ENCODE peak calls at places on chromosomes 3 and 15, in ten cellular contexts. X is ovary; Y is AML-193; C is stomach; N is fibroblast of the conjunctiva; Q is NCI-H1436; T is H9; H is Karpas-422; I is activated T-cell treated with anti-CD3 and anti-CD28 coated beads, Interleukin-2, amount 50 U/mL, for 72 hours; D is Panc1. E is an unnamed sample.
A peak's percentile ranks its signal among the peaks of the same experiment; 100 is the strongest.

GRCh38 chr3:98730338-98730737 is 32.8 kb upstream of the ST3GAL6 start:
- DNase-seq in Q (no peak), H (no peak), Y (no peak), C (no peak), X (no peak), N (no peak), I (peak; percentile 11), D (no peak), T (no peak), E (no peak)

GRCh38 chr3:42421818-42422796 is 11.7 kb upstream of the LYZL4 start:
- DNase-seq in T (no peak), Q (no peak), D (no peak), Y (no peak), H (no peak), C (peak; percentile 47), I (no peak), N (no peak), X (no peak), E (no peak)

GRCh38 chr3:169822091-169822490 is 9.4 kb upstream of the LRRC34 start:
- DNase-seq in Q (no peak), X (no peak), Y (no peak), N (no peak), D (no peak), C (no peak), I (no peak), H (no peak), T (no peak), E (no peak)

GRCh38 chr3:99407257-99407656 is 231.1 kb upstream of the COL8A1 start:
- DNase-seq in Y (no peak), H (no peak), X (no peak), Q (no peak), T (no peak), C (no peak), D (no peak), N (no peak), I (no peak), E (no peak)

GRCh38 chr15:98754283-98755022 is 106.1 kb downstream of the IGF1R start:
- DNase-seq in D (peak; percentile 24), Q (no peak), I (no peak), N (no peak), Y (no peak), H (no peak), C (no peak), X (no peak), T (no peak), E (no peak)

GRCh38 chr15:61731081-61731480 is 329.2 kb downstream of the VPS13C start:
- DNase-seq in Q (no peak), H (no peak), N (no peak), T (no peak), D (no peak), X (no peak), I (no peak), Y (no peak), C (no peak), E (no peak)

GRCh38 chr3:61146010-61146569 is 105.2 kb downstream of the FHIT start:
- DNase-seq in I (no peak), D (no peak), Q (no peak), Y (no peak), C (no peak), X (no peak), T (no peak), N (no peak), H (no peak), E (no peak)

GRCh38 chr15:55230051-55230670 is 33.4 kb upstream of the RSL24D1 start:
- DNase-seq in Y (no peak), D (no peak), T (no peak), C (peak; percentile 35), Q (no peak), N (no peak), H (no peak), X (no peak), I (no peak), E (no peak)

GRCh38 chr3:111695584-111696213 is 100.6 kb upstream of the ZBED2 start:
- DNase-seq in N (no peak), X (no peak), H (no peak), D (no peak), T (no peak), I (no peak), Q (no peak), Y (no peak), C (no peak), E (no peak)

GRCh38 chr3:155080692-155081091 is 573 bp downstream of the MME start:
- DNase-seq in Y (no peak), I (no peak), H (peak; percentile 74), Q (no peak), C (no peak), T (no peak), X (no peak), N (no peak), D (no peak), E (no peak)

GRCh38 chr3:139588450-139588849 is 48.9 kb upstream of the RBP1 start:
- DNase-seq in N (no peak), T (peak; percentile 77), Y (peak; percentile 37), X (no peak), Q (peak; percentile 77), D (no peak), I (no peak), C (no peak), H (peak; percentile 60), E (no peak)

GRCh38 chr3:175410251-175410650 is 551.1 kb downstream of the NAALADL2 start:
- DNase-seq in T (no peak), D (no peak), Q (no peak), H (no peak), C (no peak), I (no peak), Y (no peak), X (no peak), N (no peak), E (no peak)

GRCh38 chr3:97712919-97713318 is 51.6 kb upstream of the ARL6 start:
- DNase-seq in Y (no peak), Q (no peak), D (no peak), T (no peak), H (no peak), X (no peak), N (no peak), I (no peak), C (no peak), E (no peak)

GRCh38 chr3:116166121-116166520 is 279.2 kb downstream of the LSAMP start:
- DNase-seq in I (no peak), N (no peak), X (no peak), Q (no peak), Y (no peak), C (no peak), T (no peak), H (no peak), D (no peak), E (no peak)